ENCODE peak calls at places on chromosomes 5 and 9, in five cellular contexts. Q is neural crest cell, V is endothelial cell, N is NCI-H1092, C is stomach. Z is an unnamed sample.

GRCh38 chr5:44770936-44771717 is 37.6 kb upstream of the MRPS30 start:
- DNase-seq in C (no peak), Q (no peak), V (no peak), N (no peak), Z (no peak)

GRCh38 chr5:170413897-170414296 is 24.7 kb upstream of the KCNMB1 start:
- DNase-seq in C (no peak), N (no peak), V (no peak), Q (no peak), Z (no peak)

GRCh38 chr9:26326473-26327044 is 566.0 kb downstream of the CAAP1 start:
- DNase-seq in C (no peak), N (peak; percentile 60), V (peak; percentile 50), Q (peak; percentile 43), Z (no peak)

GRCh38 chr9:130898552-130898852 is 1.9 kb upstream of the QRFP start:
- DNase-seq in C (no peak), Q (no peak), N (no peak), V (no peak), Z (no peak)

GRCh38 chr5:56595561-56595960 is 219.8 kb upstream of the MAP3K1 start:
- DNase-seq in V (no peak), Q (no peak), N (no peak), C (no peak), Z (no peak)

GRCh38 chr5:137753227-137753985 is 757 bp downstream of the HNRNPA0 start:
- DNase-seq in Q (peak; percentile 18), C (peak; percentile 49), N (no peak), V (peak; percentile 34), Z (no peak)

GRCh38 chr5:167827766-167828165 is 463.7 kb upstream of the WWC1 start:
- DNase-seq in Q (no peak), V (no peak), C (no peak), N (no peak), Z (no peak)

GRCh38 chr5:134116789-134117761 is 2.6 kb downstream of the TCF7 start:
- DNase-seq in V (no peak), N (no peak), Q (no peak), C (no peak), Z (no peak)

GRCh38 chr5:103620851-103621547 is 58.4 kb upstream of the NUDT12 start:
- DNase-seq in C (no peak), N (no peak), Q (no peak), V (no peak), Z (peak; percentile 93)

GRCh38 chr9:135666534-135667402 is 3.7 kb downstream of the LCN9 start:
- DNase-seq in N (no peak), C (no peak), Q (no peak), V (no peak), Z (no peak)

GRCh38 chr5:154967419-154968024 is 26.6 kb downstream of the MRPL22 start:
- DNase-seq in C (no peak), Q (no peak), V (peak; percentile 26), N (no peak), Z (no peak)

GRCh38 chr9:93159601-93160418 is 24.1 kb upstream of the WNK2 start:
- DNase-seq in V (peak; percentile 94), Q (peak; percentile 93), N (peak; percentile 51), C (peak; percentile 90), Z (no peak)

GRCh38 chr5:171913987-171914273 is 92.5 kb downstream of the FBXW11 start:
- DNase-seq in N (no peak), Q (no peak), C (no peak), V (no peak), Z (no peak)

GRCh38 chr5:36521838-36522745 is 84.3 kb upstream of the SLC1A3 start:
- DNase-seq in V (no peak), N (no peak), C (no peak), Q (no peak), Z (no peak)

GRCh38 chr5:116576043-116576713 is 1.6 kb upstream of the SEMA6A start:
- DNase-seq in C (peak; percentile 55), V (peak; percentile 91), N (peak; percentile 47), Q (peak; percentile 81), Z (no peak)

GRCh38 chr9:27085456-27085855 is 23.6 kb upstream of the TEK start:
- DNase-seq in C (no peak), N (no peak), Q (no peak), V (no peak), Z (no peak)

GRCh38 chr9:6096821-6097220 is 81.4 kb upstream of the RANBP6 start:
- DNase-seq in C (no peak), Q (no peak), N (no peak), V (no peak), Z (no peak)

GRCh38 chr9:3018691-3019230 is 174.9 kb upstream of the PUM3 start:
- DNase-seq in Q (no peak), V (no peak), C (no peak), N (peak; percentile 24), Z (no peak)

GRCh38 chr9:134158242-134158641 is 6.1 kb downstream of the RNU6ATAC start:
- DNase-seq in Q (no peak), N (no peak), C (no peak), V (no peak), Z (no peak)

GRCh38 chr5:45532826-45533624 is 163.2 kb downstream of the HCN1 start:
- DNase-seq in C (no peak), Q (no peak), N (no peak), V (no peak), Z (no peak)

GRCh38 chr5:127031147-127031862 is 947 bp upstream of the MARCHF3 start:
- DNase-seq in C (peak; percentile 29), N (no peak), Q (no peak), V (no peak), Z (no peak)

GRCh38 chr5:169808118-169808581 is 171.1 kb downstream of the DOCK2 start:
- DNase-seq in C (no peak), Q (no peak), V (no peak), N (no peak), Z (no peak)

GRCh38 chr9:109253637-109254284 is 67.1 kb downstream of the EPB41L4B start:
- DNase-seq in Q (no peak), V (no peak), C (peak; percentile 66), N (no peak), Z (no peak)

GRCh38 chr5:81749186-81749561 is 1.7 kb downstream of the SSBP2 start:
- DNase-seq in N (no peak), Q (no peak), C (no peak), V (no peak), Z (no peak)

GRCh38 chr5:21452429-21452828 is 1400.7 kb downstream of the CDH12 start:
- DNase-seq in V (no peak), N (no peak), Q (no peak), C (no peak), Z (no peak)

GRCh38 chr9:37146372-37146771 is 26.0 kb downstream of the ZCCHC7 start:
- DNase-seq in Q (no peak), C (no peak), V (no peak), N (no peak), Z (no peak)

GRCh38 chr9:135544981-135545635 is 818 bp upstream of the OBP2A start:
- DNase-seq in C (peak; percentile 17), V (no peak), N (no peak), Q (no peak), Z (no peak)

GRCh38 chr5:151038801-151039238 is 18.4 kb downstream of the GPX3 start:
- DNase-seq in V (no peak), N (no peak), C (no peak), Q (no peak), Z (no peak)

GRCh38 chr5:170159101-170159698 is 53.5 kb downstream of the FOXI1 start:
- DNase-seq in Q (no peak), V (no peak), N (no peak), C (no peak), Z (no peak)

GRCh38 chr9:96232539-96233241 is 69.3 kb downstream of the HSD17B3 start:
- DNase-seq in V (peak; percentile 31), N (peak; percentile 22), Q (peak; percentile 27), C (no peak), Z (no peak)

GRCh38 chr5:179311091-179311470 is 34.2 kb downstream of the ADAMTS2 start:
- DNase-seq in Q (no peak), C (no peak), N (no peak), V (no peak), Z (no peak)

GRCh38 chr9:79461735-79462134 is 110.0 kb upstream of the TLE4 start:
- DNase-seq in C (no peak), N (no peak), Q (no peak), V (no peak), Z (no peak)

GRCh38 chr5:78242001-78242400 is 52.5 kb downstream of the AP3B1 start:
- DNase-seq in V (no peak), C (no peak), N (no peak), Q (no peak), Z (no peak)

GRCh38 chr9:98357921-98358535 is 102.6 kb upstream of the TBC1D2 start:
- DNase-seq in N (no peak), V (no peak), C (no peak), Q (no peak), Z (no peak)

GRCh38 chr9:114291064-114291474 is 31.8 kb upstream of the ORM1 start:
- DNase-seq in C (peak; percentile 81), N (peak; percentile 52), Q (peak; percentile 87), V (peak; percentile 81), Z (no peak)

GRCh38 chr5:60652206-60652605 is 47.8 kb downstream of the DEPDC1B start:
- DNase-seq in V (no peak), N (no peak), Q (no peak), C (no peak), Z (no peak)

GRCh38 chr5:157253547-157253946 is 12.4 kb upstream of the CYFIP2 start:
- DNase-seq in Q (peak; percentile 55), N (no peak), C (peak; percentile 47), V (peak; percentile 62), Z (no peak)